ENCODE peak calls at places on chromosomes 7 and 10, in nine cellular contexts. R is mucosa of descending colon, N is right lobe of liver, M is choroid plexus epithelial cell, I is spleen, E is AG10803, L is gastrocnemius medialis, C is IMR-90, S is transverse colon. K is an unnamed sample.

GRCh38 chr10:12606461-12606860 is 257.1 kb downstream of the CAMK1D start:
- DNase-seq in R (peak; percentile 70), N (no peak), M (no peak), I (no peak), E (no peak), L (no peak), C (no peak), S (peak; percentile 69), K (no peak)

GRCh38 chr10:99742240-99742639 is 10.2 kb downstream of the CUTC start:
- DNase-seq in R (no peak), N (no peak), M (peak; percentile 61), I (no peak), E (peak; percentile 45), L (no peak), C (peak; percentile 43), S (no peak), K (no peak)

GRCh38 chr7:24820730-24821044 is 63.4 kb upstream of the GSDME start:
- DNase-seq in R (no peak), N (no peak), M (no peak), I (no peak), E (no peak), L (no peak), C (no peak), S (no peak), K (no peak)

GRCh38 chr7:14720792-14721191 is 181.8 kb downstream of the DGKB start:
- DNase-seq in R (no peak), N (no peak), M (no peak), I (no peak), E (peak; percentile 27), L (no peak), C (no peak), S (no peak), K (no peak)

GRCh38 chr10:118374404-118374803 is 32.3 kb upstream of the FAM204A start:
- DNase-seq in R (no peak), N (no peak), M (peak; percentile 31), I (no peak), E (peak; percentile 38), L (no peak), C (no peak), S (no peak), K (peak; percentile 31)

GRCh38 chr10:52729259-52730104 is 43.1 kb downstream of the MBL2 start:
- DNase-seq in R (no peak), N (no peak), M (peak; percentile 68), I (no peak), E (peak; percentile 39), L (no peak), C (peak; percentile 43), S (no peak), K (peak; percentile 51)

GRCh38 chr10:49114718-49115014 is 656 bp downstream of the VSTM4 start:
- DNase-seq in R (no peak), N (no peak), M (peak; percentile 20), I (no peak), E (no peak), L (no peak), C (no peak), S (no peak), K (no peak)

GRCh38 chr10:85430991-85431390 is 935.6 kb downstream of the GRID1 start:
- DNase-seq in R (no peak), N (no peak), M (peak; percentile 7), I (no peak), E (no peak), L (no peak), C (no peak), S (no peak), K (peak; percentile 1)

GRCh38 chr7:144854839-144855424 is 19.1 kb upstream of the TPK1 start:
- DNase-seq in R (no peak), N (no peak), M (peak; percentile 54), I (no peak), E (peak; percentile 29), L (no peak), C (no peak), S (no peak), K (peak; percentile 22)

DNA sequence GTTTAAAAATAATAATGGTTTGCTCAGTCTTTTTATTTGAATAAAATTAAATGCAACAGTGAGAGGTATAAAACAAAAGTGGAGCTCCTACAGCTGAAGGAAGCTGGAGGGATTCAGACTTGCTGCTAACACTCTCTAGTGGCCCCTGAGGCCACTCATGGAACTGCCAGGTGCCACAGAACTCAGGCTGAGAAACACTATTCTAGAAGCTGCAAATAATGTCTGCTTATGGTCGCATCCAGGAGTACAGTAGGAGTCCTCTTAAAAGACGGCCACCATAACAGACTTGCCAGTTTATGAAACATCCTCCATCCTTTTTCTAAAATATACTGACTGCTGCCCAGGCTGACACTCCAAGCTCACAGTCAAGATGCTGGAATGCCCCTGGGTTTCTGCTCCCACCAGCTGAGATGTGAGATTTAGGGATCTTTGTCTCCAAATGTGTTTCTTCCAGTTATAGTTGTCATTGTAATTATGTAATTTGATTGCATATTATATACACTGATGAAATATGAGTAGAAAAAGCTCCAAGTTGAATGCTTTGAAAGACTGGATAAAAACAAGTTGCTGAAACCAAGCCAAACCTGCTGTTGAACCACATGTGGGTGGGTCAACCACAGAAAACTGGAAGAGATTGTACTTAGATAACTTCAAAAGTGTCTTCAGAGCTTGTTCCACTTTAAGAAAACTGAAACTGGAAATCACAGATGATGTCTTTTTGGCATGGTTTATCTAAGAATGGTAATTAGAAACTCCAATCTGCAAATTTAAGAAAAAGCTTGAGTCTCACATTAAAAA is 213.7 kb upstream of the AOAH start:
- DNase-seq in R (no peak), N (no peak), M (no peak), I (no peak), E (no peak), L (no peak), C (no peak), S (no peak), K (no peak)
- TF ChIP-seq CTCF in R (no peak), N (no peak), M (no peak), I (no peak), E (no peak), L (no peak), C (no peak), S (no peak), K (no peak)

DNA sequence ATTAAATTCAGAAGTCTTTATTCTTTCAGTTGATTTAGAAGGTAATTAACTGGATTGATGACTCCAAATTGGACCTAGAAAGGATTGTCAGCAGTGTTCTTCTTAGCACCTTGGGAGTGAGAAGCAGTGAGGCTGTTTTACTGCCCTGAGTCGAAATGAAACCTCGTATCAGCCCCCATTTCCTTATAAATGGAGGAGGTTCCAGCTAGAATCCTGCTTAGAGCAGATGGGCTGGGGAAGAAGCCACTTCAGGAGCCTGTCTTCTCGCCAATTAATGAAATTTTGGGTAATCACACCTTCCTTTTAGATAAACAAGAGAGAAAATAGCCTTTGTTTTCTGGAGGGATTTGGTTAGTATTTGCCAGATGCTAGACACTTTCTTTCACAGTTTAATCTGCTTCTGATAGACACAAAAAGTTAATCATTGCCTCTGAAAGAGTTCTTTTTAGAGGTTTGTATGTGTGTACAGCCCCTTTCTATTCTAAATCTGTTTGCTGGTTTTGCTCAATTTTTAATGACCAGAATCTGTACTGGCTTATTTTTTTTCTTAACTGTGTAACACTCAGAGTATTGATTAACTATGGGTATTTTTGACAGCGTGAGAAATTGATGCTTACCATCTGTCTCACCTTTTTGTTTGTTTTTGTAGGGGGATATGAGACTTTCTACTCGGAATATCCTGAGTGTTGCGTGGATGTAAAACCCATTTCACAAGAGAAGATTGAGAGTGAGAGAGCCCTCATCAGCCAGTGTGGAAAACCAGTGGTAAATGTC is 4.6 kb downstream of the DUSP5 start:
- DNase-seq in R (no peak), N (no peak), M (peak; percentile 30), I (no peak), E (no peak), L (no peak), C (no peak), S (no peak), K (peak; percentile 23)
- H3K4me3 ChIP-seq in R (no peak overlapping the region), N (peak overlapping the region; percentile 25), M (no peak overlapping the region), I (no peak overlapping the region), E (no peak overlapping the region), L (no peak overlapping the region), C (no peak overlapping the region), S (no peak overlapping the region), K (peak overlapping the region; percentile 27)

GRCh38 chr10:101843032-101843991 is at the start of gene KCNIP2:
- DNase-seq in R (no peak), N (peak; percentile 37), M (no peak), I (peak; percentile 88), E (no peak), L (no peak), C (no peak), S (peak; percentile 52), K (no peak)
- TF ChIP-seq CTCF in R (no peak), N (peak; percentile 38), M (peak; percentile 57), I (peak; percentile 78), E (peak; percentile 30), L (peak; percentile 22), C (peak; percentile 39), S (no peak), K (peak; percentile 59)

DNA sequence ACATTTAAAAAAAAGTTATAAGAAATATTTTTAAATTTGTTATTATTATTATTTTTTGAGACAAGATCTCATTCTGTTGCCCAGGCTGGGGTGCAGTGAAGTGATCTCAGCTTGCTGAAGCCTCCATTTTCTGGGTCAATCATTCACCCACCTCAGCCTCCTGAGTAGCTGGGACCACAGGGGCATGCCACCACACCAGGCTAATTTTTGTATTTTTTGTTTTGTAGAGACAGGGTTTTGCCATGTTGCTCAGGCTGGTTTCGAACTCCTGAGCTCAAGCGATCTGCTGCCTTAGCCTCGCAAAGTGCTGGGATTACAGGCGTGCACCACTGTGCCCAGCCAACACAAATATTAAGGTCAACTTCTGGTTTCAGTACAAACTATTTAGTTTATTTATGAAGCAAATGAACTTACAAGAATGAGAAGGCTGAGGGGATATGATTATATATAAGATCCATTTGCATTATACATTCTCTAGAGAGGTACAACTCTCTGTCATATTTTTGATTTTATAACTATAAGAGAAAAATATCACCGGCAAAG is 45.9 kb upstream of the FAM133B start:
- DNase-seq in R (no peak), N (no peak), M (peak; percentile 64), I (no peak), E (no peak), L (no peak), C (peak; percentile 44), S (no peak), K (peak; percentile 38)
- H3K4me3 ChIP-seq in R (no peak overlapping the region), N (no peak overlapping the region), M (no peak overlapping the region), I (no peak overlapping the region), E (no peak overlapping the region), L (no peak overlapping the region), C (no peak overlapping the region), S (no peak overlapping the region), K (no peak overlapping the region)

GRCh38 chr7:142482899-142483658 is 225.2 kb upstream of the PRSS58 start:
- DNase-seq in R (peak; percentile 65), N (peak; percentile 41), M (peak; percentile 77), I (peak; percentile 80), E (peak; percentile 51), L (no peak), C (peak; percentile 66), S (peak; percentile 69), K (peak; percentile 51)
- TF ChIP-seq CTCF in R (peak; percentile 62), N (peak; percentile 77), M (peak; percentile 97), I (peak; percentile 70), E (peak; percentile 98), L (peak; percentile 56), C (peak; percentile 83), S (peak; percentile 53), K (peak; percentile 99)

K was measured in astrocyte of the spinal cord.